ENCODE peak calls at places on chromosome 4, in five cellular contexts. C is tibial nerve, S is PC-3, E is stomach, P is upper lobe of right lung. V is an unnamed sample. For H3K4me1, the result is how much of the 10 kb centered on the place peaks cover.

GRCh38 chr4:6322761-6323566 is 53.3 kb downstream of the WFS1 start:
- DNase-seq in E (no peak), S (no peak), C (no peak), P (no peak), V (no peak)

GRCh38 chr4:168630445-168631187 is 133.8 kb downstream of the PALLD start:
- DNase-seq in E (no peak), S (peak), P (no peak), C (no peak), V (no peak)

GRCh38 chr4:184649026-184649970 is at the start of the genes CASP3 and PRIMPOL:
- DNase-seq in C (peak), E (peak), S (peak), P (peak), V (peak)

GRCh38 chr4:6441758-6442157 is 30.7 kb downstream of the PPP2R2C start:
- DNase-seq in S (no peak), C (no peak), P (no peak), E (no peak), V (no peak)

GRCh38 chr4:144591401-144591800 is 54.6 kb upstream of the HHIP start:
- DNase-seq in E (no peak), P (no peak), S (peak), C (no peak), V (no peak)

GRCh38 chr4:69156913-69157312 is 57.6 kb downstream of the UGT2B11 start:
- DNase-seq in C (no peak), E (no peak), P (no peak), S (peak), V (peak)

GRCh38 chr4:85937507-85937906 is 422.3 kb downstream of the MAPK10 start:
- DNase-seq in P (no peak), S (no peak), C (no peak), E (no peak), V (no peak)

GRCh38 chr4:16032382-16032743 is 51.5 kb downstream of the PROM1 start:
- DNase-seq in S (no peak), P (no peak), C (no peak), E (no peak), V (no peak)

GRCh38 chr4:138235419-138235952 is 6.7 kb downstream of the SLC7A11 start:
- DNase-seq in E (no peak), S (peak), C (no peak), P (no peak), V (no peak)

GRCh38 chr4:173213296-173213695 is 44.7 kb downstream of the GALNT7 start:
- DNase-seq in P (no peak), E (no peak), S (peak), C (no peak), V (no peak)

GRCh38 chr4:101155859-101156430 is 191.4 kb downstream of the PPP3CA start:
- DNase-seq in E (no peak), P (no peak), S (no peak), C (no peak), V (no peak)

GRCh38 chr4:121989715-121990114 is 37.9 kb upstream of the TRPC3 start:
- DNase-seq in S (no peak), E (no peak), C (no peak), P (no peak), V (no peak)

GRCh38 chr4:166498541-166498940 is 625.5 kb downstream of the TLL1 start:
- DNase-seq in E (no peak), C (no peak), P (no peak), S (no peak), V (no peak)

GRCh38 chr4:84948056-84948455 is 18.4 kb downstream of the WDFY3 start:
- DNase-seq in S (no peak), P (no peak), E (no peak), C (no peak), V (no peak)

GRCh38 chr4:26863512-26863911 is 2.9 kb downstream of the STIM2 start:
- DNase-seq in S (no peak), P (no peak), E (no peak), C (no peak), V (no peak)

GRCh38 chr4:189124149-189124758 is 816.4 kb upstream of the FRG1 start:
- DNase-seq in C (no peak), P (no peak), E (peak), S (peak), V (no peak)

GRCh38 chr4:24364852-24365251 is 219.5 kb downstream of the DHX15 start:
- DNase-seq in C (no peak), E (no peak), S (no peak), P (no peak), V (no peak)

GRCh38 chr4:171532968-171533367 is 280.2 kb upstream of the GALNTL6 start:
- DNase-seq in S (no peak), E (no peak), P (no peak), C (no peak), V (no peak)

GRCh38 chr4:1045193-1045594 is 33.8 kb downstream of the FGFRL1 start:
- DNase-seq in P (peak), C (no peak), E (no peak), S (no peak), V (peak)

GRCh38 chr4:108031427-108032083 is 41.9 kb downstream of the HADH start:
- DNase-seq in E (no peak), S (peak), P (no peak), C (no peak), V (no peak)

GRCh38 chr4:104064650-104065577 is 345.1 kb upstream of the TACR3 start:
- DNase-seq in C (peak), S (peak), E (peak), P (peak), V (peak)

GRCh38 chr4:78520808-78521226 is 30.8 kb upstream of the ANXA3 start:
- DNase-seq in C (no peak), P (no peak), S (no peak), E (no peak), V (no peak)

GRCh38 chr4:172683016-172683415 is 485.6 kb upstream of the GALNT7 start:
- DNase-seq in C (no peak), P (no peak), S (no peak), E (no peak), V (no peak)

GRCh38 chr4:150253416-150253815 is 175.2 kb downstream of the DCLK2 start:
- DNase-seq in P (no peak), C (no peak), S (no peak), E (no peak), V (no peak)

GRCh38 chr4:38499101-38499500 is 164.9 kb upstream of the KLF3 start:
- DNase-seq in E (no peak), P (no peak), C (no peak), S (no peak), V (no peak)

GRCh38 chr4:1900087-1900433 is 28.9 kb downstream of the NSD2 start:
- DNase-seq in S (no peak), C (no peak), E (no peak), P (peak), V (no peak)

GRCh38 chr4:137635596-137635995 is 103.3 kb upstream of the PCDH18 start:
- DNase-seq in E (no peak), P (no peak), S (no peak), C (no peak), V (no peak)

GRCh38 chr4:28469886-28470285 is 1609.2 kb downstream of the STIM2 start:
- DNase-seq in E (no peak), S (no peak), C (no peak), P (no peak), V (no peak)

GRCh38 chr4:34953145-34953799 is 1291.0 kb downstream of the ARAP2 start:
- DNase-seq in C (no peak), E (no peak), P (no peak), S (peak), V (no peak)

GRCh38 chr4:23016981-23017380 is 324.2 kb downstream of the GBA3 start:
- DNase-seq in E (no peak), P (no peak), C (no peak), S (no peak), V (no peak)

GRCh38 chr4:109787807-109788206 is 14.0 kb downstream of the CFI start:
- DNase-seq in P (no peak), C (no peak), S (no peak), E (no peak), V (no peak)

GRCh38 chr4:157664726-157665125 is 444.2 kb downstream of the GRIA2 start:
- DNase-seq in S (peak), P (no peak), C (no peak), E (no peak), V (no peak)

GRCh38 chr4:149291463-149291862 is 524.2 kb downstream of the IQCM start:
- DNase-seq in S (peak), C (no peak), E (no peak), P (no peak), V (peak)

GRCh38 chr4:104677122-104677521 is 182.4 kb upstream of the CXXC4 start:
- DNase-seq in P (no peak), E (no peak), S (no peak), C (no peak), V (peak)

GRCh38 chr4:145618210-145618911 is 824 bp upstream of the MMAA start:
- DNase-seq in P (no peak), S (no peak), E (no peak), C (no peak), V (no peak)

GRCh38 chr4:185781555-185782215 is 30.3 kb downstream of the SORBS2 start:
- DNase-seq in E (no peak), C (no peak), S (no peak), P (no peak), V (no peak)

GRCh38 chr4:185787926-185788679 is 23.9 kb downstream of the SORBS2 start:
- DNase-seq in C (no peak), S (no peak), E (no peak), P (no peak), V (no peak)

GRCh38 chr4:185783574-185783973 is 28.4 kb downstream of the SORBS2 start:
- DNase-seq in E (no peak), C (no peak), S (no peak), P (no peak), V (no peak)

GRCh38 chr4:185782523-185782922 is 29.5 kb downstream of the SORBS2 start:
- DNase-seq in E (no peak), C (no peak), S (peak), P (no peak), V (no peak)

GRCh38 chr4:185786422-185786821 is 25.6 kb downstream of the SORBS2 start:
- DNase-seq in C (no peak), P (no peak), S (no peak), E (no peak), V (no peak)
- H3K4me1 ChIP-seq in C (under half), P (under half), S (under half), E (under half), V (half or more)

DNA sequence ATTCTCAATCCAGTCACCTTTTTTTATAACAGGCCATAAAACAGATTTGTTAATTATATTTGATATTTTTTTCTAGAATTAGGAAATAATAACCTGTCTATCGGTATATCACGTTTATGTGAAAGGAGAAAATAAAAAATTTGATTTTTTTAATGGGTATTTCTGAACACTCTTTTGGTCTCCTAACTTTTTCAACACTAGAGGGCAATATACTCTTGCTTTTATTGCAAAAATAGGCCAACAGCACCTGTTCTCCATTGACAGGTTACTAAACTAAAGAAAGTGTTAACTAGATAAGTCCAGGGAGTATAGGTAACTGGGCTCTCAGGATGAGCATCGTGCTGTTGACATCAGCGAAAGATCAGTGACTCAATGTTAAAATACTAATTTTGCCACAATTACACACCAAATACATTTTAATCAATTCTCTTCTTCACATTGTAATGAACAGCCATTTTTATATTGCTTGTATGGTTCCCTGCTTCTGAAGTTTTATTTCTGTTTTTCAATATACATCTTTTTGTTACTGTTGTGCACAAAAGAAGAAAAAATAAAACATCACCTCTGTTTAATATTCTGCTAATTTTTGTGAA is 22.8 kb downstream of the NDST4 start:
- DNase-seq in S (peak), P (no peak), E (no peak), C (no peak), V (no peak)
- TF ChIP-seq CTCF in S (peak), P (peak), E (no peak), C (no peak), V (peak)

DNA sequence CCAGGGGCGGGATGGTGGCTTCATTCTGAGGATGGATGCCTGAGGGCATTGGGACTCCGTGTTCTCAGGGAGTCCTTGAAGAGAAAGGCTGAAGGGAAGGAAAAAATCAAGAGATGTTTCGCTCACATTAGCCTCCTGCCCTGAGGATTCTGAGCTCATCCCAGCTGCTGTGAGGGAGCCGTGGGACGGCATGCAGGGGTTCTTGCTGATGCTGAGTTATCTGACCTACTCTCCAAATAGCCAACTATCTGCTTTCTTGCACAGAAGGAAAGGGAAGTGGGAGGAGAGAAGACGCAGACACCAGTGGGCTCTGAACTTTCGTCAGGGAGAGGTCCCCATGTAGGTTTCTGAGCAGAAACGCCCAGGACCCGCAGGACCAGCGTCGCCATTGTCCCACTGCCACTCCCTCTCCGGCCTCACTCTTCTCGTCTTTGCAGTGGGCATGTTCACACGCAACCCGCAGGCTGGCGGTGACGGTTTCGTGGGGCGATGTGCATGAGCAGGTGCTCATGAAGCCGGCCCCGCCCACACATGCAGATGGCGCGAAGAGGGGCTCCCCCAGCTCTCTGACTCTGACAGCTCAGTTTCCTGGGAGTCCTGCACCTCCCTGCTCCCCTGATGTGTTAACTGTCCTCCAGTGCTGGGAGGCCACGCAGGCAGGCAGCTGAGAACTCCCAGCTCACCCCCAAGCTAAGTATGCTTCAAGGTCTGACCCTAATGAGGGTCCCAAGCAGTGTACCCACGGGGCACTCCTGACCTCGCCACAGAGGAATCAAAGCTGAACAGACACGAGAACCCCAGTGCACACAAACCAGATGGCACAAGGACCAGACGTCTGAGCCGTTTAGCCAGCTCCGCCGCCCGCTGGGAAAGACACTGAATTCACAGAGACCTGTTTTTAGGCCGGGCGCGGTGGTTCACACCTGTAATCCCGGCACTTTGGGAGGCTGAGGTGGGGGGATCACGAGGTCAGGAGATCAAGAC is 13.6 kb upstream of the ABLIM2 start:
- DNase-seq in C (no peak), S (no peak), P (no peak), E (no peak), V (no peak)
- H3K4me1 ChIP-seq in C (under half), S (under half), P (under half), E (under half), V (under half)

GRCh38 chr4:87270825-87271224 is 50.4 kb upstream of the KLHL8 start:
- DNase-seq in C (no peak), S (no peak), E (no peak), P (no peak), V (no peak)

GRCh38 chr4:87275311-87275710 is 47.4 kb downstream of the HSD17B13 start:
- DNase-seq in P (no peak), C (no peak), E (no peak), S (peak), V (no peak)

GRCh38 chr4:87274327-87274726 is 48.4 kb downstream of the HSD17B13 start:
- DNase-seq in S (no peak), E (no peak), C (no peak), P (no peak), V (no peak)

GRCh38 chr4:87278335-87278794 is 44.3 kb downstream of the HSD17B13 start:
- DNase-seq in C (no peak), E (no peak), P (no peak), S (no peak), V (no peak)

GRCh38 chr4:87274803-87275202 is 47.9 kb downstream of the HSD17B13 start:
- DNase-seq in P (no peak), E (no peak), C (no peak), S (no peak), V (no peak)
- TF ChIP-seq CTCF in P (no peak), E (no peak), C (no peak), S (no peak), V (no peak)

GRCh38 chr4:83216856-83217683 is 67.5 kb downstream of the COQ2 start:
- DNase-seq in P (no peak), E (no peak), C (no peak), S (no peak), V (no peak)
- H3K4me1 ChIP-seq in P (under half), E (under half), C (under half), S (under half), V (under half)

GRCh38 chr4:87851955-87852354 is 19.2 kb downstream of the MEPE start:
- DNase-seq in C (no peak), E (no peak), S (no peak), P (no peak), V (no peak)

GRCh38 chr4:87855540-87855939 is 22.8 kb downstream of the MEPE start:
- DNase-seq in E (no peak), C (no peak), S (no peak), P (no peak), V (no peak)

GRCh38 chr4:87853891-87854290 is 21.1 kb downstream of the MEPE start:
- DNase-seq in E (no peak), C (no peak), P (no peak), S (no peak), V (no peak)

GRCh38 chr4:87851332-87851731 is 18.6 kb downstream of the MEPE start:
- DNase-seq in E (no peak), C (no peak), P (no peak), S (no peak), V (no peak)

GRCh38 chr4:87853108-87853507 is 20.3 kb downstream of the MEPE start:
- DNase-seq in C (no peak), E (no peak), S (peak), P (no peak), V (no peak)
- TF ChIP-seq CTCF in C (peak), E (no peak), S (peak), P (peak), V (peak)

DNA sequence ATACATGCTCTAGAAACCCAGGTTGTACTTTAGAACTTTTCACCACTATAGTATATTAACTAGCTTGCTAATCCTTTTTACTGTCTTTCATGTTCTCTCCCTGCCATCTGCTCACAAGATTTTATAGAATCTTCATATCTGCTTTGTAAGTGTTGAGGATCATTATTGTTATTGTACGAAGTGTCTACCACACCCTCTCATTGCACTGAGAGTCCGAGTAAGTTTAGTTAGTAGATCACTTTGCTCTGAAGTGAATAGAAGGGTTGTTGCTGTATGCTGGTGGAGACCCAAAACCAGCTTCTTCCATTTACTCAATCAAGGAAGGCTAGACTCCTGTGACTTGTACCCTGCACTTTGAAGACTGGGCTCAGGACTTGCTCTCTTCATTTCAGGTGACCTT is 17.1 kb downstream of the GAB1 start:
- DNase-seq in E (no peak), C (no peak), P (no peak), S (no peak), V (no peak)
- H3K4me1 ChIP-seq in E (half or more), C (under half), P (half or more), S (half or more), V (half or more)

GRCh38 chr4:151604238-151604637 is 156.6 kb downstream of the GATB start:
- DNase-seq in E (no peak), S (peak), C (no peak), P (no peak), V (no peak)
- TF ChIP-seq CTCF in E (no peak), S (peak), C (no peak), P (peak), V (peak)

DNA sequence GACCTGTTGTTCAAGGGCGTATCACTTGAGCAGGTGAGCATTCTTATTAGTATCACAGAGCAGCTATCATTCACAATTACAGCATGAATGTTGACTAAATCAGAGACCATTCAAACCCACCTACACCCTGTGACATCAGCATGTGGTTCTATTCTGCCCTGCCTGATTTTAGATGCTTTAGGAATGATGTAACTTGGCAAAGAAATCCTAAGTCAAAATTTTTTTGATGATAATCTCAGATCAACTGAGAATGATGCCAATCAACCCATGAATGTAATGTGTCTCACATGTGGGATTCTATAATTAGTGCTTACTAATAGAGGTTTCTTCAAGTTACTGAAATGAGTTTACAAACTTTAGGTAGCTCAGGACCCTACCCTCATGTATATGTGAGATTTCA is 13.4 kb upstream of the CHIC2 start:
- DNase-seq in C (no peak), P (no peak), E (no peak), S (peak), V (no peak)
- H3K4me1 ChIP-seq in C (under half), P (under half), E (under half), S (under half), V (under half)